ENCODE peak calls at places on chromosomes 11 and 22, in five cellular contexts. N is left ventricle myocardium inferior; J is NT2/D1; Z is activated CD8-positive, alpha-beta memory T cell treated with anti-CD3 and anti-CD28 coated beads for 1 hour; P is NCI-H1694. I is an unnamed sample.

GRCh38 chr22:48739348-48740085 is 1088.2 kb downstream of the BRD1 start:
- DNase-seq in N (no peak), J (no peak), Z (no peak), P (no peak), I (peak; percentile 52)

GRCh38 chr22:25762147-25762546 is 20.2 kb downstream of the MYO18B start:
- DNase-seq in N (no peak), J (no peak), Z (no peak), P (no peak), I (no peak)

GRCh38 chr11:129698212-129698611 is 117.4 kb upstream of the TMEM45B start:
- DNase-seq in N (no peak), J (no peak), Z (no peak), P (no peak), I (no peak)

GRCh38 chr11:128544625-128545024 is 42.7 kb downstream of the ETS1 start:
- DNase-seq in N (no peak), J (no peak), Z (no peak), P (no peak), I (no peak)

GRCh38 chr11:12070446-12071267 is 39.7 kb upstream of the MICAL2 start:
- DNase-seq in N (no peak), J (no peak), Z (no peak), P (no peak), I (no peak)

GRCh38 chr22:27270818-27271510 is 530.6 kb downstream of the MN1 start:
- DNase-seq in N (peak; percentile 37), J (no peak), Z (no peak), P (peak; percentile 47), I (no peak)

GRCh38 chr11:31810779-31811647 is at the start of gene PAX6:
- DNase-seq in N (no peak), J (no peak), Z (no peak), P (peak; percentile 98), I (peak; percentile 69)

GRCh38 chr11:67351275-67352005 is 1.9 kb downstream of the POLD4 start:
- DNase-seq in N (peak; percentile 55), J (peak; percentile 90), Z (peak; percentile 51), P (peak; percentile 26), I (peak; percentile 87)

GRCh38 chr11:65381721-65382035 is 768 bp downstream of the SLC25A45 start:
- DNase-seq in N (peak; percentile 48), J (no peak), Z (no peak), P (no peak), I (no peak)

GRCh38 chr11:128981254-128981653 is 38.6 kb upstream of the TP53AIP1 start:
- DNase-seq in N (no peak), J (no peak), Z (no peak), P (no peak), I (no peak)

GRCh38 chr11:86575208-86575855 is 97.1 kb downstream of the ME3 start:
- DNase-seq in N (no peak), J (no peak), Z (no peak), P (no peak), I (no peak)

GRCh38 chr11:15216678-15217077 is 102.0 kb downstream of the INSC start:
- DNase-seq in N (no peak), J (no peak), Z (no peak), P (no peak), I (no peak)

GRCh38 chr11:82936261-82936660 is 34.7 kb downstream of the DDIAS start:
- DNase-seq in N (no peak), J (no peak), Z (no peak), P (no peak), I (no peak)